ENCODE peak calls at places on chromosomes 4 and X, in five cellular contexts. Y, T, P, J and D are unnamed samples.
A peak's percentile ranks its signal among the peaks of the same experiment; 100 is the strongest.

GRCh38 chrX:14943963-14944362 is 70.7 kb downstream of the MOSPD2 start:
- DNase-seq in Y (no peak), T (no peak), P (no peak), J (no peak), D (no peak)

GRCh38 chrX:15404712-15405111 is 20.5 kb upstream of the VEGFD start:
- DNase-seq in Y (no peak), T (peak; percentile 43), P (no peak), J (no peak), D (no peak)

GRCh38 chrX:48511561-48511960 is 2.8 kb downstream of the PORCN start:
- DNase-seq in Y (no peak), T (peak; percentile 45), P (peak; percentile 40), J (no peak), D (no peak)

GRCh38 chr4:76434901-76435688 is at the start of gene SHROOM3:
- DNase-seq in Y (no peak), T (no peak), P (no peak), J (no peak), D (no peak)

GRCh38 chr4:23368081-23368697 is 521.7 kb downstream of the PPARGC1A start:
- DNase-seq in Y (no peak), T (peak; percentile 9), P (no peak), J (no peak), D (no peak)

GRCh38 chrX:107674480-107675364 is 46.4 kb downstream of the PRPS1 start:
- DNase-seq in Y (no peak), T (no peak), P (no peak), J (peak; percentile 94), D (peak; percentile 95)

GRCh38 chr4:2942037-2942531 is 21.1 kb downstream of the NOP14 start:
- DNase-seq in Y (no peak), T (no peak), P (no peak), J (no peak), D (no peak)

GRCh38 chrX:16931371-16931770 is 15.1 kb upstream of the REPS2 start:
- DNase-seq in Y (no peak), T (no peak), P (no peak), J (no peak), D (no peak)

GRCh38 chr4:2862528-2862927 is 18.9 kb downstream of the ADD1 start:
- DNase-seq in Y (no peak), T (no peak), P (no peak), J (no peak), D (no peak)

GRCh38 chr4:44319129-44319528 is 129.5 kb downstream of the KCTD8 start:
- DNase-seq in Y (no peak), T (no peak), P (no peak), J (no peak), D (no peak)

GRCh38 chr4:123481034-123481433 is 84.4 kb downstream of the SPRY1 start:
- DNase-seq in Y (no peak), T (no peak), P (no peak), J (no peak), D (no peak)

GRCh38 chrX:14872851-14873675 is at the start of the genes FANCB and MOSPD2:
- DNase-seq in Y (peak; percentile 73), T (peak; percentile 92), P (peak; percentile 82), J (peak; percentile 94), D (peak; percentile 94)

DNA sequence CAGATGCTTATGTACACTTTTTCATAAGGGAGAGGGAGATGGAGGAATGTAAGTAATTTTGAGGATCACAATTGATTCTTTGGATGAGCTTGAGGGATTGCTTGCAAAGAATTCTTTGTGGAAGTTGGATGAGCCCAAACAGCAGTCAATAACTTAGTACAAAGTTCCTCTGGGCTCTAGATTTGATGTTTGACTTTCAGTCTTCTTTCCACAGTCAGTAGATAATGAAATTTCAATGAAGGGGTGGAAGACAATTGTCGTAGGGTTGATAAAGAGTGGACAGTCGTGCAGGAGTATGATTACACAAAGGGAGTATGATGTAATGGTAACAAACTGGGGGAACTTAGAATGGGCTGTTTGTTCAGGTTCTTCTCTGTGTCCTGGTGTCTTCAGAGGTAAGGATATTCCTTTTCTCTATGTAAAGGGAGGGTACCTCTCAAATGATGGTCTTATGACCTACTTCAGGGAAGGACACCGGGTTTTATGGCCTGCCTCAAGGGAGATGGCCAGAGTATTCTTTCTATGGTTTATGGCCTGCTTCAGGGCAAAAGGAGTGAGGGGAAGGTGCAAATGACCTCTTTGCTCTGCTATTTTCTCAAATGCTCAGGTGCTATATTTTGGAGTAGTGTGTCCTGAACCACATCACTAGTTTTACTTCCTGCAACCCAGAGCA is 1.7 kb upstream of the ABRAXAS1 start:
- DNase-seq in Y (no peak), T (no peak), P (no peak), J (peak; percentile 3), D (no peak)
- TF ChIP-seq EP300 in Y (no peak), T (no peak), P (no peak), J (no peak), D (no peak)

DNA sequence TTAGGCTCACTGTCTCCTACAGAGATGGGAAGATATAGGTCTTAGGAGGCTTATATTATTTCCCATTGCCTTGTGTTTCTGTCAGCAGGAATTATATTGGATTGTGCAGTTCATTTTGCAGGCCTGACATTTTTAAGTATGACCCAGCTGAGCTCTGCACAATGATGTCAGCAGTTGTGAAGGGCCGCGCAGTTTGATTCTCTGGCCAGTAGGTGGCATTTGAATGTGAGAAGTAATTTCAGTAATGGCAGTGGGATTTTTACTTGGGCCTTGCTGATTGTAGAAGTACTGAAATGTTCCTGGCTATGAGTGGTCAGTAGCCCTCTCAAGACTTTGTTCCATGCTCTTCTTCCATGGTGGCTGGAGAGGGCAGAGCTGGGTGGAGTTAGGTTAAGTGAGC is 247.2 kb upstream of the MTMR8 start:
- DNase-seq in Y (no peak), T (peak; percentile 1), P (no peak), J (no peak), D (no peak)
- TF ChIP-seq CTCF in Y (peak; percentile 24), T (no peak), P (no peak), J (no peak), D (no peak)

GRCh38 chr4:112002301-112002700 is 143.0 kb upstream of the FAM241A start:
- DNase-seq in Y (no peak), T (no peak), P (no peak), J (no peak), D (no peak)
- TF ChIP-seq EP300 in Y (no peak), T (no peak), P (no peak), J (no peak), D (no peak)

GRCh38 chr4:132227349-132228165 is 921.5 kb upstream of the PCDH10 start:
- DNase-seq in Y (no peak), T (peak; percentile 7), P (peak; percentile 1), J (no peak), D (no peak)
- TF ChIP-seq CTCF in Y (peak; percentile 18), T (peak; percentile 74), P (peak; percentile 50), J (peak; percentile 23), D (no peak)

GRCh38 chr4:128521156-128521555 is 233.5 kb upstream of the PGRMC2 start:
- DNase-seq in Y (no peak), T (no peak), P (no peak), J (no peak), D (no peak)
- TF ChIP-seq EP300 in Y (no peak), T (no peak), P (no peak), J (no peak), D (no peak)

GRCh38 chr4:6676722-6677558 is 16.7 kb upstream of the S100P start:
- DNase-seq in Y (no peak), T (no peak), P (no peak), J (no peak), D (no peak)

GRCh38 chr4:6671648-6672047 is 22.0 kb upstream of the S100P start:
- DNase-seq in Y (no peak), T (no peak), P (no peak), J (no peak), D (no peak)

GRCh38 chr4:6673660-6674499 is 19.8 kb upstream of the S100P start:
- DNase-seq in Y (peak; percentile 80), T (peak; percentile 100), P (peak; percentile 89), J (peak; percentile 96), D (peak; percentile 96)

GRCh38 chr4:6672131-6672530 is 21.5 kb upstream of the S100P start:
- DNase-seq in Y (no peak), T (no peak), P (no peak), J (no peak), D (no peak)

GRCh38 chr4:6674500-6675149 is 19.1 kb upstream of the S100P start:
- DNase-seq in Y (peak; percentile 45), T (peak; percentile 62), P (no peak), J (no peak), D (peak; percentile 43)
- TF ChIP-seq CTCF in Y (peak; percentile 59), T (peak; percentile 48), P (peak; percentile 27), J (peak; percentile 22), D (peak; percentile 30)